ENCODE peak calls at places on chromosomes 11 and 22, in nine cellular contexts. One of them, this sample, is unnamed.

GRCh38 chr11:904380-904779 is 6.2 kb downstream of the CHID1 start:
- DNase-seq in GM23338: no peak
- DNase-seq in HL-60: no peak
- DNase-seq in SK-N-SH: no peak
- DNase-seq in prostate gland: no peak
- DNase-seq in K562: no peak
- DNase-seq in HCT116: no peak
- DNase-seq in stomach: no peak
- DNase-seq in suprapubic skin: no peak
- DNase-seq in this sample: no peak

GRCh38 chr22:29269230-29269604 is 1.1 kb downstream of the EWSR1 start:
- DNase-seq in GM23338: peak
- DNase-seq in HL-60: no peak
- DNase-seq in SK-N-SH: no peak
- DNase-seq in prostate gland: no peak
- DNase-seq in K562: no peak
- DNase-seq in HCT116: no peak
- DNase-seq in stomach: no peak
- DNase-seq in suprapubic skin: no peak
- DNase-seq in this sample: no peak

GRCh38 chr11:16030664-16031063 is 325.7 kb downstream of the SOX6 start:
- DNase-seq in GM23338: no peak
- DNase-seq in HL-60: no peak
- DNase-seq in SK-N-SH: no peak
- DNase-seq in prostate gland: no peak
- DNase-seq in K562: no peak
- DNase-seq in HCT116: no peak
- DNase-seq in stomach: no peak
- DNase-seq in suprapubic skin: no peak
- DNase-seq in this sample: no peak

GRCh38 chr11:31974737-31975136 is 116.1 kb upstream of the RCN1 start:
- DNase-seq in GM23338: no peak
- DNase-seq in HL-60: no peak
- DNase-seq in SK-N-SH: no peak
- DNase-seq in prostate gland: no peak
- DNase-seq in K562: no peak
- DNase-seq in HCT116: peak
- DNase-seq in stomach: no peak
- DNase-seq in suprapubic skin: no peak
- DNase-seq in this sample: no peak

GRCh38 chr11:26993965-26994446 is at the start of gene FIBIN:
- DNase-seq in GM23338: peak
- DNase-seq in HL-60: no peak
- DNase-seq in SK-N-SH: no peak
- DNase-seq in prostate gland: no peak
- DNase-seq in K562: no peak
- DNase-seq in HCT116: no peak
- DNase-seq in stomach: no peak
- DNase-seq in suprapubic skin: peak
- DNase-seq in this sample: no peak

GRCh38 chr11:14041040-14041439 is 78.5 kb downstream of the SPON1 start:
- DNase-seq in GM23338: peak
- DNase-seq in HL-60: no peak
- DNase-seq in SK-N-SH: no peak
- DNase-seq in prostate gland: no peak
- DNase-seq in K562: peak
- DNase-seq in HCT116: peak
- DNase-seq in stomach: no peak
- DNase-seq in suprapubic skin: no peak
- DNase-seq in this sample: no peak

GRCh38 chr11:94405062-94405461 is 3.8 kb upstream of the GPR83 start:
- DNase-seq in GM23338: no peak
- DNase-seq in HL-60: no peak
- DNase-seq in SK-N-SH: no peak
- DNase-seq in prostate gland: no peak
- DNase-seq in K562: no peak
- DNase-seq in HCT116: no peak
- DNase-seq in stomach: no peak
- DNase-seq in suprapubic skin: no peak
- DNase-seq in this sample: no peak

GRCh38 chr11:117410861-117411725 is 83.4 kb downstream of the CEP164 start:
- DNase-seq in GM23338: no peak
- DNase-seq in HL-60: no peak
- DNase-seq in SK-N-SH: peak
- DNase-seq in prostate gland: no peak
- DNase-seq in K562: no peak
- DNase-seq in HCT116: no peak
- DNase-seq in stomach: no peak
- DNase-seq in suprapubic skin: peak
- DNase-seq in this sample: no peak

GRCh38 chr22:33038131-33038772 is 19.9 kb downstream of the SYN3 start:
- DNase-seq in GM23338: peak
- DNase-seq in HL-60: no peak
- DNase-seq in SK-N-SH: peak
- DNase-seq in prostate gland: no peak
- DNase-seq in K562: no peak
- DNase-seq in HCT116: no peak
- DNase-seq in stomach: no peak
- DNase-seq in suprapubic skin: no peak
- DNase-seq in this sample: no peak

GRCh38 chr11:1168256-1168655 is 10.5 kb downstream of the MUC5AC start:
- DNase-seq in GM23338: no peak
- DNase-seq in HL-60: no peak
- DNase-seq in SK-N-SH: peak
- DNase-seq in prostate gland: no peak
- DNase-seq in K562: no peak
- DNase-seq in HCT116: no peak
- DNase-seq in stomach: no peak
- DNase-seq in suprapubic skin: no peak
- DNase-seq in this sample: no peak

GRCh38 chr11:60485987-60486386 is 6.6 kb upstream of the MS4A12 start:
- DNase-seq in GM23338: peak
- DNase-seq in HL-60: peak
- DNase-seq in SK-N-SH: peak
- DNase-seq in prostate gland: peak
- DNase-seq in K562: peak
- DNase-seq in HCT116: peak
- DNase-seq in stomach: peak
- DNase-seq in suprapubic skin: no peak
- DNase-seq in this sample: no peak

GRCh38 chr22:33474587-33474986 is 416.4 kb upstream of the SYN3 start:
- DNase-seq in GM23338: no peak
- DNase-seq in HL-60: no peak
- DNase-seq in SK-N-SH: no peak
- DNase-seq in prostate gland: no peak
- DNase-seq in K562: no peak
- DNase-seq in HCT116: no peak
- DNase-seq in stomach: no peak
- DNase-seq in suprapubic skin: no peak
- DNase-seq in this sample: no peak

GRCh38 chr11:111944651-111945051 is 7.5 kb downstream of the DIXDC1 start:
- DNase-seq in GM23338: no peak
- DNase-seq in HL-60: no peak
- DNase-seq in SK-N-SH: no peak
- DNase-seq in prostate gland: no peak
- DNase-seq in K562: no peak
- DNase-seq in HCT116: no peak
- DNase-seq in stomach: no peak
- DNase-seq in suprapubic skin: no peak
- DNase-seq in this sample: no peak

GRCh38 chr22:36373258-36373579 is 14.5 kb downstream of the MYH9 start:
- DNase-seq in GM23338: peak
- DNase-seq in HL-60: peak
- DNase-seq in SK-N-SH: no peak
- DNase-seq in prostate gland: peak
- DNase-seq in K562: no peak
- DNase-seq in HCT116: no peak
- DNase-seq in stomach: no peak
- DNase-seq in suprapubic skin: no peak
- DNase-seq in this sample: no peak

GRCh38 chr11:64000026-64000739 is 13.9 kb downstream of the OTUB1 start:
- DNase-seq in GM23338: peak
- DNase-seq in HL-60: peak
- DNase-seq in SK-N-SH: peak
- DNase-seq in prostate gland: peak
- DNase-seq in K562: no peak
- DNase-seq in HCT116: no peak
- DNase-seq in stomach: peak
- DNase-seq in suprapubic skin: no peak
- DNase-seq in this sample: no peak

GRCh38 chr11:120133216-120134105 is 4.5 kb downstream of the TRIM29 start:
- DNase-seq in GM23338: no peak
- DNase-seq in HL-60: no peak
- DNase-seq in SK-N-SH: peak
- DNase-seq in prostate gland: no peak
- DNase-seq in K562: no peak
- DNase-seq in HCT116: no peak
- DNase-seq in stomach: peak
- DNase-seq in suprapubic skin: peak
- DNase-seq in this sample: no peak

GRCh38 chr11:36149538-36150242 is 139.5 kb downstream of the COMMD9 start:
- DNase-seq in GM23338: peak
- DNase-seq in HL-60: peak
- DNase-seq in SK-N-SH: peak
- DNase-seq in prostate gland: peak
- DNase-seq in K562: peak
- DNase-seq in HCT116: peak
- DNase-seq in stomach: peak
- DNase-seq in suprapubic skin: peak
- DNase-seq in this sample: no peak

GRCh38 chr11:72970557-72971118 is 156.4 kb downstream of the ATG16L2 start:
- DNase-seq in GM23338: no peak
- DNase-seq in HL-60: no peak
- DNase-seq in SK-N-SH: no peak
- DNase-seq in prostate gland: no peak
- DNase-seq in K562: no peak
- DNase-seq in HCT116: no peak
- DNase-seq in stomach: no peak
- DNase-seq in suprapubic skin: no peak
- DNase-seq in this sample: no peak

GRCh38 chr11:3644817-3645235 is at the start of gene ART1:
- DNase-seq in GM23338: no peak
- DNase-seq in HL-60: no peak
- DNase-seq in SK-N-SH: no peak
- DNase-seq in prostate gland: no peak
- DNase-seq in K562: peak
- DNase-seq in HCT116: peak
- DNase-seq in stomach: no peak
- DNase-seq in suprapubic skin: no peak
- DNase-seq in this sample: no peak

GRCh38 chr22:31838917-31839316 is 85.1 kb downstream of the DEPDC5 start:
- DNase-seq in GM23338: no peak
- DNase-seq in HL-60: no peak
- DNase-seq in SK-N-SH: no peak
- DNase-seq in prostate gland: no peak
- DNase-seq in K562: no peak
- DNase-seq in HCT116: no peak
- DNase-seq in stomach: no peak
- DNase-seq in suprapubic skin: no peak
- DNase-seq in this sample: no peak
- H3K27ac ChIP-seq in GM23338: no peak
- H3K27ac ChIP-seq in HL-60: no peak
- H3K27ac ChIP-seq in SK-N-SH: no peak
- H3K27ac ChIP-seq in prostate gland: no peak
- H3K27ac ChIP-seq in K562: no peak
- H3K27ac ChIP-seq in HCT116: no peak
- H3K27ac ChIP-seq in stomach: no peak
- H3K27ac ChIP-seq in suprapubic skin: no peak
- H3K27ac ChIP-seq in this sample: no peak

GRCh38 chr11:9691865-9692264 is 28.0 kb downstream of the SWAP70 start:
- DNase-seq in GM23338: no peak
- DNase-seq in HL-60: no peak
- DNase-seq in SK-N-SH: no peak
- DNase-seq in prostate gland: no peak
- DNase-seq in K562: no peak
- DNase-seq in HCT116: peak
- DNase-seq in stomach: no peak
- DNase-seq in suprapubic skin: no peak
- DNase-seq in this sample: no peak
- H3K4me3 ChIP-seq in GM23338: no peak
- H3K4me3 ChIP-seq in HL-60: no peak
- H3K4me3 ChIP-seq in SK-N-SH: no peak
- H3K4me3 ChIP-seq in prostate gland: no peak
- H3K4me3 ChIP-seq in K562: no peak
- H3K4me3 ChIP-seq in HCT116: no peak
- H3K4me3 ChIP-seq in stomach: no peak
- H3K4me3 ChIP-seq in suprapubic skin: no peak
- H3K4me3 ChIP-seq in this sample: no peak

GRCh38 chr22:41978732-41979131 is 9.5 kb downstream of the SEPTIN3 start:
- DNase-seq in GM23338: no peak
- DNase-seq in HL-60: no peak
- DNase-seq in SK-N-SH: no peak
- DNase-seq in prostate gland: no peak
- DNase-seq in K562: no peak
- DNase-seq in HCT116: no peak
- DNase-seq in stomach: no peak
- DNase-seq in suprapubic skin: no peak
- DNase-seq in this sample: no peak

GRCh38 chr22:41975299-41976069 is 6.2 kb downstream of the SEPTIN3 start:
- DNase-seq in GM23338: no peak
- DNase-seq in HL-60: no peak
- DNase-seq in SK-N-SH: peak
- DNase-seq in prostate gland: no peak
- DNase-seq in K562: no peak
- DNase-seq in HCT116: no peak
- DNase-seq in stomach: no peak
- DNase-seq in suprapubic skin: no peak
- DNase-seq in this sample: no peak

GRCh38 chr22:41974691-41975290 is 5.5 kb downstream of the SEPTIN3 start:
- DNase-seq in GM23338: no peak
- DNase-seq in HL-60: no peak
- DNase-seq in SK-N-SH: no peak
- DNase-seq in prostate gland: no peak
- DNase-seq in K562: no peak
- DNase-seq in HCT116: no peak
- DNase-seq in stomach: no peak
- DNase-seq in suprapubic skin: no peak
- DNase-seq in this sample: no peak

GRCh38 chr22:41976961-41977566 is 7.8 kb downstream of the SEPTIN3 start:
- DNase-seq in GM23338: peak
- DNase-seq in HL-60: no peak
- DNase-seq in SK-N-SH: peak
- DNase-seq in prostate gland: no peak
- DNase-seq in K562: no peak
- DNase-seq in HCT116: no peak
- DNase-seq in stomach: no peak
- DNase-seq in suprapubic skin: no peak
- DNase-seq in this sample: no peak

GRCh38 chr22:41976070-41976901 is 7.0 kb downstream of the SEPTIN3 start:
- DNase-seq in GM23338: peak
- DNase-seq in HL-60: peak
- DNase-seq in SK-N-SH: peak
- DNase-seq in prostate gland: peak
- DNase-seq in K562: peak
- DNase-seq in HCT116: no peak
- DNase-seq in stomach: peak
- DNase-seq in suprapubic skin: no peak
- DNase-seq in this sample: no peak
- TF ChIP-seq POLR2AphosphoS5 in GM23338: no peak
- TF ChIP-seq POLR2AphosphoS5 in HL-60: no peak
- TF ChIP-seq POLR2AphosphoS5 in SK-N-SH: no peak
- TF ChIP-seq POLR2AphosphoS5 in prostate gland: no peak
- TF ChIP-seq POLR2AphosphoS5 in K562: no peak
- TF ChIP-seq POLR2AphosphoS5 in HCT116: peak
- TF ChIP-seq POLR2AphosphoS5 in stomach: no peak
- TF ChIP-seq POLR2AphosphoS5 in suprapubic skin: no peak
- TF ChIP-seq POLR2AphosphoS5 in this sample: no peak

GRCh38 chr11:33703234-33703633 is 2.6 kb upstream of the C11orf91 start:
- DNase-seq in GM23338: no peak
- DNase-seq in HL-60: no peak
- DNase-seq in SK-N-SH: no peak
- DNase-seq in prostate gland: no peak
- DNase-seq in K562: no peak
- DNase-seq in HCT116: no peak
- DNase-seq in stomach: no peak
- DNase-seq in suprapubic skin: no peak
- DNase-seq in this sample: no peak
- H3K27ac ChIP-seq in GM23338: no peak
- H3K27ac ChIP-seq in HL-60: no peak
- H3K27ac ChIP-seq in SK-N-SH: no peak
- H3K27ac ChIP-seq in prostate gland: no peak
- H3K27ac ChIP-seq in K562: no peak
- H3K27ac ChIP-seq in HCT116: no peak
- H3K27ac ChIP-seq in stomach: peak
- H3K27ac ChIP-seq in suprapubic skin: peak
- H3K27ac ChIP-seq in this sample: no peak